ENCODE peak calls at places on chromosomes 13 and 19, in eight cellular contexts. I is breast epithelium; U is MM.1S; N is stimulated activated naive CD8-positive, alpha-beta T cell treated with anti-CD3 and anti-CD28 coated beads, Interleukin-15, amount 100 ng/mL, for 72 hours; O is AG10803; C is stimulated activated CD4-positive, alpha-beta T cell treated with anti-CD3 and anti-CD28 coated beads, Interleukin-15, amount 100 ng/mL, for 48 hours; F is AG09309; M is AG08395. Q is an unnamed sample.

GRCh38 chr19:45908956-45909355 is 5.6 kb downstream of the NANOS2 start:
- DNase-seq in I (no peak), U (no peak), N (no peak), O (no peak), C (no peak), F (no peak), M (peak; percentile 16), Q (no peak)

GRCh38 chr13:31913459-31913858 is 118.1 kb upstream of the FRY start:
- DNase-seq in I (no peak), U (no peak), N (no peak), O (peak; percentile 76), C (no peak), F (peak; percentile 34), M (peak; percentile 43), Q (no peak)

GRCh38 chr13:99379856-99380255 is 72.7 kb upstream of the GPR183 start:
- DNase-seq in I (no peak), U (no peak), N (no peak), O (no peak), C (no peak), F (no peak), M (no peak), Q (peak; percentile 10)

GRCh38 chr19:46849610-46850009 is 1.0 kb downstream of the AP2S1 start:
- DNase-seq in I (peak; percentile 30), U (no peak), N (no peak), O (no peak), C (no peak), F (no peak), M (no peak), Q (no peak)

GRCh38 chr13:95002968-95003813 is 290.8 kb upstream of the SOX21 start:
- DNase-seq in I (no peak), U (no peak), N (no peak), O (no peak), C (no peak), F (no peak), M (peak; percentile 10), Q (no peak)

GRCh38 chr19:8510589-8511115 is 3.3 kb downstream of the ZNF414 start:
- DNase-seq in I (no peak), U (no peak), N (no peak), O (no peak), C (no peak), F (no peak), M (no peak), Q (no peak)

GRCh38 chr19:43639507-43640423 is at the start of gene CADM4:
- DNase-seq in I (peak; percentile 54), U (no peak), N (peak; percentile 42), O (no peak), C (peak; percentile 22), F (no peak), M (no peak), Q (peak; percentile 47)

GRCh38 chr13:49097374-49097773 is 121.7 kb downstream of the FNDC3A start:
- DNase-seq in I (no peak), U (no peak), N (no peak), O (peak; percentile 63), C (no peak), F (peak; percentile 74), M (no peak), Q (no peak)

GRCh38 chr13:21638319-21639282 is 32.3 kb upstream of the FGF9 start:
- DNase-seq in I (no peak), U (peak; percentile 15), N (peak; percentile 20), O (peak; percentile 20), C (no peak), F (no peak), M (peak; percentile 51), Q (no peak)

GRCh38 chr19:7450243-7451223 is 38.3 kb downstream of the PEX11G start:
- DNase-seq in I (no peak), U (peak; percentile 64), N (peak; percentile 9), O (peak; percentile 23), C (no peak), F (peak; percentile 13), M (no peak), Q (no peak)

GRCh38 chr19:40143612-40144011 is 47.6 kb upstream of the MAP3K10 start:
- DNase-seq in I (no peak), U (peak; percentile 96), N (no peak), O (peak; percentile 38), C (no peak), F (no peak), M (no peak), Q (peak; percentile 59)

GRCh38 chr19:19594371-19594770 is 24.1 kb downstream of the PBX4 start:
- DNase-seq in I (no peak), U (no peak), N (no peak), O (no peak), C (no peak), F (no peak), M (no peak), Q (no peak)

GRCh38 chr13:43804461-43805070 is 17.8 kb upstream of the ENOX1 start:
- DNase-seq in I (no peak), U (peak; percentile 10), N (no peak), O (peak; percentile 58), C (no peak), F (no peak), M (peak; percentile 42), Q (no peak)

GRCh38 chr13:76667551-76667950 is 218.7 kb downstream of the KCTD12 start:
- DNase-seq in I (no peak), U (peak; percentile 10), N (peak; percentile 3), O (peak; percentile 77), C (no peak), F (peak; percentile 48), M (peak; percentile 75), Q (no peak)

GRCh38 chr13:82962422-82962821 is 919.9 kb downstream of the SLITRK1 start:
- DNase-seq in I (no peak), U (no peak), N (no peak), O (no peak), C (no peak), F (no peak), M (no peak), Q (no peak)

GRCh38 chr13:102970542-102970941 is 95.7 kb downstream of the SLC10A2 start:
- DNase-seq in I (no peak), U (peak; percentile 89), N (no peak), O (no peak), C (no peak), F (no peak), M (no peak), Q (no peak)

GRCh38 chr19:32289566-32290210 is 55.7 kb upstream of the ZNF507 start:
- DNase-seq in I (no peak), U (no peak), N (no peak), O (no peak), C (no peak), F (no peak), M (no peak), Q (no peak)

GRCh38 chr13:71935166-71935840 is 68.3 kb upstream of the DACH1 start:
- DNase-seq in I (no peak), U (no peak), N (no peak), O (no peak), C (no peak), F (no peak), M (no peak), Q (no peak)

GRCh38 chr13:76289558-76289957 is 596.6 kb downstream of the KCTD12 start:
- DNase-seq in I (no peak), U (no peak), N (no peak), O (no peak), C (no peak), F (no peak), M (no peak), Q (no peak)

GRCh38 chr19:2355168-2356035 is 4.7 kb upstream of the TMPRSS9 start:
- DNase-seq in I (no peak), U (no peak), N (no peak), O (peak; percentile 79), C (no peak), F (no peak), M (peak; percentile 96), Q (no peak)

GRCh38 chr19:54729416-54730188 is 5.4 kb downstream of the KIR3DL3 start:
- DNase-seq in I (no peak), U (no peak), N (no peak), O (no peak), C (no peak), F (no peak), M (no peak), Q (no peak)

GRCh38 chr13:94641432-94641941 is 39.8 kb downstream of the GPR180 start:
- DNase-seq in I (no peak), U (no peak), N (no peak), O (peak; percentile 85), C (no peak), F (peak; percentile 43), M (peak; percentile 79), Q (no peak)

GRCh38 chr19:13241321-13242104 is 91.3 kb downstream of the IER2 start:
- DNase-seq in I (no peak), U (no peak), N (peak; percentile 24), O (no peak), C (peak; percentile 12), F (no peak), M (no peak), Q (peak; percentile 41)

GRCh38 chr13:98443329-98443728 is 133.6 kb downstream of the STK24 start:
- DNase-seq in I (no peak), U (no peak), N (no peak), O (peak; percentile 82), C (no peak), F (peak; percentile 55), M (peak; percentile 95), Q (no peak)

GRCh38 chr13:96822900-96823299 is 171.4 kb downstream of the OXGR1 start:
- DNase-seq in I (no peak), U (peak; percentile 53), N (no peak), O (no peak), C (no peak), F (no peak), M (no peak), Q (no peak)

GRCh38 chr19:30525383-30525782 is 153.2 kb downstream of the ZNF536 start:
- DNase-seq in I (no peak), U (no peak), N (no peak), O (no peak), C (no peak), F (no peak), M (no peak), Q (no peak)

GRCh38 chr19:57615346-57615745 is 1.3 kb downstream of the ZNF134 start:
- DNase-seq in I (no peak), U (no peak), N (no peak), O (no peak), C (no peak), F (no peak), M (no peak), Q (no peak)

GRCh38 chr13:26300140-26300539 is 46.2 kb downstream of the CDK8 start:
- DNase-seq in I (no peak), U (no peak), N (no peak), O (peak; percentile 31), C (no peak), F (no peak), M (no peak), Q (no peak)

GRCh38 chr13:100470841-100471505 is 117.6 kb downstream of the GGACT start:
- DNase-seq in I (no peak), U (no peak), N (no peak), O (no peak), C (no peak), F (no peak), M (no peak), Q (no peak)

GRCh38 chr13:25699056-25699455 is 327.3 kb downstream of the ATP8A2 start:
- DNase-seq in I (no peak), U (no peak), N (no peak), O (no peak), C (no peak), F (no peak), M (no peak), Q (no peak)

GRCh38 chr13:107585466-107585865 is 629.9 kb downstream of the LIG4 start:
- DNase-seq in I (no peak), U (no peak), N (no peak), O (peak; percentile 27), C (no peak), F (no peak), M (no peak), Q (no peak)

GRCh38 chr19:54691582-54692293 is 29.0 kb downstream of the LILRB4 start:
- DNase-seq in I (no peak), U (no peak), N (no peak), O (no peak), C (no peak), F (no peak), M (no peak), Q (no peak)

GRCh38 chr19:44904426-44904994 is 1.1 kb upstream of the APOE start:
- DNase-seq in I (no peak), U (no peak), N (no peak), O (no peak), C (no peak), F (no peak), M (no peak), Q (no peak)

GRCh38 chr19:47057328-47057727 is 8.9 kb upstream of the TMEM160 start:
- DNase-seq in I (no peak), U (no peak), N (no peak), O (no peak), C (no peak), F (no peak), M (no peak), Q (no peak)